ENCODE peak calls at places on chromosomes 5 and 9, in eight cellular contexts. F is T-cell; V is activated naive CD4-positive, alpha-beta T cell; L is HTR-8/SVneo; R is transverse colon; Q is HuH-7; H is T-helper 1 cell; Y is amygdala. P is an unnamed sample.
A peak's percentile ranks its signal among the peaks of the same experiment; 100 is the strongest.

GRCh38 chr5:92687793-92688467 is 893.1 kb downstream of the NR2F1-AS1 start:
- DNase-seq in F (no peak), V (no peak), L (peak; percentile 35), R (no peak), Q (peak; percentile 77), H (no peak), Y (no peak), P (no peak)

GRCh38 chr5:34656700-34657549 is 797 bp downstream of the RAI14 start:
- DNase-seq in F (no peak), V (no peak), L (peak; percentile 42), R (peak; percentile 13), Q (peak; percentile 50), H (no peak), Y (no peak), P (no peak)

GRCh38 chr9:38018964-38019602 is 49.9 kb downstream of the SHB start:
- DNase-seq in F (no peak), V (no peak), L (no peak), R (no peak), Q (no peak), H (no peak), Y (peak; percentile 22), P (no peak)

GRCh38 chr5:21184566-21184965 is 1196.6 kb upstream of the CDH18 start:
- DNase-seq in F (no peak), V (no peak), L (no peak), R (no peak), Q (no peak), H (no peak), Y (no peak), P (no peak)

GRCh38 chr9:68750179-68750685 is 45.2 kb downstream of the PIP5K1B start:
- DNase-seq in F (no peak), V (no peak), L (no peak), R (no peak), Q (no peak), H (no peak), Y (no peak), P (no peak)

GRCh38 chr9:128254362-128254761 is 21.4 kb downstream of the GOLGA2 start:
- DNase-seq in F (no peak), V (no peak), L (no peak), R (no peak), Q (no peak), H (no peak), Y (no peak), P (no peak)

GRCh38 chr9:128055222-128056040 is 11.7 kb downstream of the NAIF1 start:
- DNase-seq in F (no peak), V (no peak), L (no peak), R (peak; percentile 51), Q (no peak), H (no peak), Y (no peak), P (no peak)

GRCh38 chr9:107462691-107463090 is 26.9 kb downstream of the KLF4 start:
- DNase-seq in F (no peak), V (no peak), L (no peak), R (no peak), Q (no peak), H (no peak), Y (no peak), P (no peak)

GRCh38 chr5:19492861-19493260 is 495.1 kb downstream of the CDH18 start:
- DNase-seq in F (no peak), V (no peak), L (no peak), R (no peak), Q (no peak), H (no peak), Y (no peak), P (no peak)